ENCODE peak calls at places on chromosome 4, in nine cellular contexts. X is uterus, S is astrocyte, N is GM06990, B is heart right ventricle, K is heart left ventricle, D is SK-N-SH, T is upper lobe of right lung, M is tibial artery. Q is an unnamed sample.

GRCh38 chr4:177809786-177810185 is 367.5 kb upstream of the AGA start:
- DNase-seq in X (no peak), S (no peak), N (no peak), B (no peak), K (no peak), D (no peak), T (no peak), M (no peak), Q (no peak)

GRCh38 chr4:164572877-164573279 is 181.1 kb upstream of the SMIM31 start:
- DNase-seq in X (no peak), S (peak; percentile 87), N (no peak), B (no peak), K (no peak), D (no peak), T (no peak), M (no peak), Q (no peak)

GRCh38 chr4:52377563-52377962 is 281.5 kb downstream of the USP46 start:
- DNase-seq in X (no peak), S (no peak), N (no peak), B (no peak), K (no peak), D (no peak), T (no peak), M (no peak), Q (no peak)

GRCh38 chr4:125283702-125284279 is 31.0 kb upstream of the FAT4 start:
- DNase-seq in X (no peak), S (peak; percentile 10), N (no peak), B (no peak), K (no peak), D (peak; percentile 37), T (no peak), M (no peak), Q (no peak)

GRCh38 chr4:114383721-114384120 is 214.9 kb upstream of the UGT8 start:
- DNase-seq in X (no peak), S (peak; percentile 95), N (no peak), B (no peak), K (no peak), D (no peak), T (no peak), M (no peak), Q (no peak)

GRCh38 chr4:10097906-10098769 is 18.5 kb downstream of the WDR1 start:
- DNase-seq in X (no peak), S (no peak), N (no peak), B (no peak), K (no peak), D (no peak), T (no peak), M (no peak), Q (no peak)

GRCh38 chr4:158255727-158256324 is 45.5 kb downstream of the TMEM144 start:
- DNase-seq in X (no peak), S (peak; percentile 29), N (no peak), B (no peak), K (no peak), D (peak; percentile 34), T (no peak), M (no peak), Q (no peak)

GRCh38 chr4:165095291-165095690 is 17.4 kb downstream of the TMEM192 start:
- DNase-seq in X (no peak), S (no peak), N (no peak), B (no peak), K (no peak), D (no peak), T (no peak), M (no peak), Q (peak; percentile 16)

GRCh38 chr4:5051210-5051691 is at the start of gene STK32B:
- DNase-seq in X (peak; percentile 55), S (peak; percentile 75), N (peak; percentile 12), B (peak; percentile 70), K (peak; percentile 59), D (peak; percentile 70), T (peak; percentile 81), M (peak; percentile 62), Q (peak; percentile 63)

GRCh38 chr4:82746705-82747567 is 51.7 kb downstream of the SCD5 start:
- DNase-seq in X (no peak), S (no peak), N (no peak), B (no peak), K (no peak), D (no peak), T (no peak), M (no peak), Q (no peak)

GRCh38 chr4:103626296-103626695 is 93.5 kb downstream of the TACR3 start:
- DNase-seq in X (no peak), S (no peak), N (no peak), B (no peak), K (no peak), D (no peak), T (no peak), M (no peak), Q (no peak)

GRCh38 chr4:65670331-65671031 is at the start of gene EPHA5:
- DNase-seq in X (peak; percentile 20), S (peak; percentile 97), N (no peak), B (peak; percentile 48), K (peak; percentile 43), D (peak; percentile 69), T (peak; percentile 72), M (peak; percentile 33), Q (peak; percentile 69)

GRCh38 chr4:184357164-184357563 is 117.2 kb downstream of the IRF2 start:
- DNase-seq in X (no peak), S (no peak), N (no peak), B (no peak), K (no peak), D (no peak), T (no peak), M (no peak), Q (no peak)

GRCh38 chr4:83780334-83780733 is 244.4 kb downstream of the GPAT3 start:
- DNase-seq in X (no peak), S (no peak), N (no peak), B (no peak), K (no peak), D (no peak), T (no peak), M (no peak), Q (no peak)

GRCh38 chr4:164379694-164380093 is 374.2 kb upstream of the SMIM31 start:
- DNase-seq in X (no peak), S (no peak), N (no peak), B (no peak), K (no peak), D (no peak), T (no peak), M (no peak), Q (no peak)

GRCh38 chr4:165700855-165701254 is 172.2 kb upstream of the TLL1 start:
- DNase-seq in X (no peak), S (no peak), N (no peak), B (no peak), K (no peak), D (no peak), T (no peak), M (no peak), Q (no peak)

DNA sequence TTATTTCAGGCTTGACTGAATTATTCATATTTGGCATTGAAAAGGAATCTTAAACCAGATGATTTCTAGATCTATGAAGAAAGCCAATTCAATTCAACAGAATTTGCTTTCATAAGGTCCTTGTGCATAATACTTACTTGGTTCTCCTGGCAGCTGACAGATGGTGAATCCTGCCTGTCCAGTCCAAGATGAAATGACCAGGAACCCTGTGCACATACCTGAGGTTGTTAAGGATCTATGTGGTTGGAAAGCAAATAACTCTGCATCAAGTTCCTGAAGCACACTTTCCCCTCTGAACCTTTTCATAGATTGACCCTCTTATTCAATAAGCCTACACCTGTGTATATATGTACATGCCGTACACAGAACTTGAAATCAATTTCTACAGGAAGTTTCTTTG is 562.7 kb downstream of the PPARGC1A start:
- DNase-seq in X (no peak), S (peak; percentile 12), N (no peak), B (no peak), K (no peak), D (no peak), T (no peak), M (no peak), Q (no peak)
- TF ChIP-seq CTCF in X (no peak), S (no peak), N (no peak), B (no peak), K (no peak), D (no peak), T (no peak), M (no peak), Q (no peak)

GRCh38 chr4:110622841-110623709 is at the start of gene PITX2:
- DNase-seq in X (peak; percentile 37), S (peak; percentile 65), N (no peak), B (peak; percentile 67), K (peak; percentile 48), D (peak; percentile 89), T (peak; percentile 80), M (no peak), Q (peak; percentile 66)
- H3K27me3 ChIP-seq in X (peaks cover 94% of the 10 kb centered on the region), S (peaks cover 100% of the 10 kb centered on the region), N (no peaks in the 10 kb centered on the region), B (peaks cover 100% of the 10 kb centered on the region), K (peaks cover 100% of the 10 kb centered on the region), D (peaks cover 98% of the 10 kb centered on the region), T (peaks cover 100% of the 10 kb centered on the region), M (peaks cover 5% of the 10 kb centered on the region), Q (peaks cover 14% of the 10 kb centered on the region)

GRCh38 chr4:183257808-183258207 is 62.3 kb downstream of the CLDN22 start:
- DNase-seq in X (no peak), S (no peak), N (no peak), B (no peak), K (no peak), D (no peak), T (no peak), M (no peak), Q (no peak)

GRCh38 chr4:183255487-183255886 is 64.6 kb downstream of the CLDN22 start:
- DNase-seq in X (no peak), S (no peak), N (no peak), B (no peak), K (no peak), D (no peak), T (no peak), M (no peak), Q (no peak)

GRCh38 chr4:183256343-183256742 is 63.7 kb downstream of the CLDN22 start:
- DNase-seq in X (no peak), S (no peak), N (no peak), B (no peak), K (no peak), D (no peak), T (no peak), M (no peak), Q (no peak)

GRCh38 chr4:183254162-183254561 is 65.9 kb downstream of the CLDN22 start:
- DNase-seq in X (no peak), S (no peak), N (no peak), B (no peak), K (no peak), D (no peak), T (no peak), M (no peak), Q (no peak)

GRCh38 chr4:183256756-183257385 is 63.2 kb downstream of the CLDN22 start:
- DNase-seq in X (peak; percentile 58), S (no peak), N (peak; percentile 20), B (peak; percentile 59), K (peak; percentile 53), D (peak; percentile 70), T (peak; percentile 75), M (peak; percentile 60), Q (no peak)
- H3K36me3 ChIP-seq in X (no peaks in the 10 kb centered on the region), S (peaks cover 28% of the 10 kb centered on the region), N (no peaks in the 10 kb centered on the region), B (peaks cover 68% of the 10 kb centered on the region), K (peaks cover 79% of the 10 kb centered on the region), D (peaks cover 54% of the 10 kb centered on the region), T (peaks cover 33% of the 10 kb centered on the region), M (peaks cover 8% of the 10 kb centered on the region), Q (peaks cover 21% of the 10 kb centered on the region)

DNA sequence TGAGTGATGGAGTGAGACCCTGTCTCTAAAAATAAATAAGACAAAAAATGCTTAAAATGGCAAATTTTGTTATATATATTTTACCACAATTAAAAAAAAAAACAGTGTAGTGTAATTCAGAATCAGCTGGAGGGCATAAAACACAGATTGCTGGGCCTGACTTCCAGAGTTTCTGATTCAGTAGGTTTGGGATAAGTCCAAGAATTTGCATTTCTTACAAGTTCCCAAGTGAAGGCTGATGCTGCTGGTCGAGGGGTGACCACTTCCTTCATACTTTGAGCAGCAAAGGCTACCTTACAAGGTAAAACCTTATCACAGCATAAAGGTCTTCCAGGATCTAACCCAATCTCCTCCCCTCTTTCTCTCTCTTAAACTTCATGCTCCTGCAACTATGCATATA is 40.7 kb downstream of the KLHL8 start:
- DNase-seq in X (no peak), S (peak; percentile 72), N (no peak), B (no peak), K (no peak), D (no peak), T (no peak), M (no peak), Q (no peak)
- TF ChIP-seq CTCF in X (no peak), S (no peak), N (no peak), B (no peak), K (no peak), D (no peak), T (no peak), M (no peak), Q (no peak)